ENCODE peak calls at places on chromosomes 7 and 10, in ten cellular contexts. K is fibroblast of the aortic adventitia, G is transverse colon, U is tibial artery, N is HCT116, R is esophagus muscularis mucosa, A is adrenal gland, T is HepG2, J is fibroblast of lung, V is body of pancreas. X is an unnamed sample.

GRCh38 chr10:69657866-69658265 is 27.8 kb downstream of the FAM241B start:
- DNase-seq in K (no peak), G (no peak), U (no peak), N (no peak), R (no peak), A (no peak), T (no peak), J (no peak), V (no peak), X (no peak)

GRCh38 chr10:59651902-59652301 is 57.7 kb downstream of the SLC16A9 start:
- DNase-seq in K (no peak), G (no peak), U (no peak), N (no peak), R (no peak), A (no peak), T (no peak), J (no peak), V (no peak), X (no peak)

GRCh38 chr7:21426286-21426957 is 1.5 kb upstream of the SP4 start:
- DNase-seq in K (peak; percentile 2), G (no peak), U (no peak), N (no peak), R (no peak), A (no peak), T (peak; percentile 1), J (no peak), V (no peak), X (peak; percentile 1)

GRCh38 chr10:132314336-132314735 is 6.6 kb upstream of the STK32C start:
- DNase-seq in K (no peak), G (no peak), U (no peak), N (no peak), R (no peak), A (no peak), T (no peak), J (no peak), V (no peak), X (no peak)

GRCh38 chr7:5689716-5690115 is 91.7 kb downstream of the RNF216 start:
- DNase-seq in K (no peak), G (no peak), U (no peak), N (no peak), R (no peak), A (no peak), T (no peak), J (peak; percentile 29), V (no peak), X (peak; percentile 42)

GRCh38 chr10:113087082-113088029 is 137.3 kb downstream of the TCF7L2 start:
- DNase-seq in K (peak; percentile 100), G (peak; percentile 80), U (peak; percentile 80), N (peak; percentile 100), R (no peak), A (peak; percentile 65), T (peak; percentile 96), J (peak; percentile 100), V (peak; percentile 75), X (peak; percentile 99)

GRCh38 chr7:137903382-137904169 is 56.8 kb upstream of the DGKI start:
- DNase-seq in K (peak; percentile 86), G (peak; percentile 62), U (peak; percentile 51), N (peak; percentile 57), R (no peak), A (peak; percentile 77), T (peak; percentile 70), J (peak; percentile 65), V (peak; percentile 72), X (peak; percentile 83)

GRCh38 chr7:106604303-106604918 is 56.5 kb downstream of the CCDC71L start:
- DNase-seq in K (no peak), G (no peak), U (no peak), N (no peak), R (no peak), A (no peak), T (no peak), J (no peak), V (no peak), X (peak; percentile 33)

GRCh38 chr10:123149162-123149567 is 1.2 kb downstream of the HMX2 start:
- DNase-seq in K (no peak), G (no peak), U (no peak), N (no peak), R (no peak), A (no peak), T (no peak), J (no peak), V (no peak), X (no peak)

GRCh38 chr10:123149568-123150228 is 1.8 kb downstream of the HMX2 start:
- DNase-seq in K (no peak), G (no peak), U (no peak), N (no peak), R (no peak), A (no peak), T (no peak), J (peak; percentile 45), V (no peak), X (peak; percentile 37)

GRCh38 chr10:123148414-123149161 is 652 bp downstream of the HMX2 start:
- DNase-seq in K (no peak), G (no peak), U (no peak), N (no peak), R (peak; percentile 42), A (no peak), T (no peak), J (no peak), V (no peak), X (no peak)

GRCh38 chr10:123150986-123151738 is 3.0 kb upstream of the BUB3 start:
- DNase-seq in K (no peak), G (no peak), U (no peak), N (no peak), R (peak; percentile 90), A (no peak), T (no peak), J (peak; percentile 19), V (no peak), X (no peak)

DNA sequence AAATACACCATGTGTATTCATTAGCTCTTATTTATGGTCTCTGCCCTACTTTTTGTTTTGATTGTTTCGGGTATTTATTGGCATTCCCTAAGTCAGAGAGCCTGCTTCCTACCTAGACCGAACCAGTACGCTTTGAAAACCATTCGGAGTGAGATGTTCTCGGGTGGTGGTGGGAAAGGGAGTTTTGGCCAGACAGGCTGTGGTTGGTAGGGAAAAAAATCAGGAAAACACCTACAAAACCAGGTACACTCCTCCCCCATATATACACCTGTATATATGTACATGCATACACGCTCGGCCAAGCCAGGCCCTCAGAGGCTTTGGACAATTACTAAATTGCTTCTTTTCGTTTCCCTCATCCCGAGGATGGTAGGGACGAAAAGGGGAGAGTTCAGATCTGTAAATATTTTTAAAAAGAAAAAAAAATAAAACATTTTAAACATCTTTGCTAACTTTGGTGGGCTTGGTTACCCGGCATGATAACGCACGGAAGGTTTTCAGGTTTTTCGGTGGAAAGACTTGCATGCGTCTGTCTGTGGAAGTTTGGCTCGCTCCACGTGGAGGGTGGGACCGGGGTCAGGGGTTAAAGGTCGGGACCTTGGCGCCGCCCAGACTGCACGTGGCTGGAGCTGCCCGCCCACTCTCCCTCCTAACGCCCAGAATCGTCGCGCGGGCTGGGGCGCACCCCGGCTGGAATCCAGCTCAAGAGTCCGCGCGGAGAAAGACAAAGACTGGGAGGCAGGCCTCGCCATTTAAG is 2.5 kb downstream of the HMX2 start:
- DNase-seq in K (no peak), G (no peak), U (no peak), N (no peak), R (no peak), A (no peak), T (no peak), J (no peak), V (no peak), X (no peak)
- H3K4me3 ChIP-seq in K (peak overlapping the region; percentile 54), G (peak overlapping the region; percentile 47), U (peak overlapping the region; percentile 47), N (no peak overlapping the region), R (peak overlapping the region; percentile 56), A (no peak overlapping the region), T (no peak overlapping the region), J (no peak overlapping the region), V (no peak overlapping the region), X (peak overlapping the region; percentile 48)

GRCh38 chr10:30270247-30270646 is 78.8 kb downstream of the MTPAP start:
- DNase-seq in K (peak; percentile 28), G (no peak), U (no peak), N (no peak), R (no peak), A (no peak), T (no peak), J (no peak), V (no peak), X (peak; percentile 9)
- TF ChIP-seq CTCF in K (peak; percentile 28), G (no peak), U (no peak), N (no peak), R (peak; percentile 15), A (no peak), T (no peak), J (peak; percentile 18), V (no peak), X (peak; percentile 21)

GRCh38 chr7:151645311-151645710 is 125.6 kb upstream of the RHEB start:
- DNase-seq in K (no peak), G (no peak), U (no peak), N (no peak), R (no peak), A (no peak), T (no peak), J (no peak), V (no peak), X (no peak)

GRCh38 chr7:151648429-151648828 is 128.7 kb upstream of the RHEB start:
- DNase-seq in K (no peak), G (no peak), U (no peak), N (no peak), R (no peak), A (no peak), T (no peak), J (no peak), V (no peak), X (no peak)

GRCh38 chr7:151647006-151647405 is 127.3 kb upstream of the RHEB start:
- DNase-seq in K (no peak), G (no peak), U (no peak), N (no peak), R (no peak), A (no peak), T (no peak), J (no peak), V (no peak), X (no peak)

GRCh38 chr7:151647874-151648273 is 128.2 kb upstream of the RHEB start:
- DNase-seq in K (no peak), G (no peak), U (no peak), N (no peak), R (no peak), A (no peak), T (no peak), J (no peak), V (no peak), X (no peak)

DNA sequence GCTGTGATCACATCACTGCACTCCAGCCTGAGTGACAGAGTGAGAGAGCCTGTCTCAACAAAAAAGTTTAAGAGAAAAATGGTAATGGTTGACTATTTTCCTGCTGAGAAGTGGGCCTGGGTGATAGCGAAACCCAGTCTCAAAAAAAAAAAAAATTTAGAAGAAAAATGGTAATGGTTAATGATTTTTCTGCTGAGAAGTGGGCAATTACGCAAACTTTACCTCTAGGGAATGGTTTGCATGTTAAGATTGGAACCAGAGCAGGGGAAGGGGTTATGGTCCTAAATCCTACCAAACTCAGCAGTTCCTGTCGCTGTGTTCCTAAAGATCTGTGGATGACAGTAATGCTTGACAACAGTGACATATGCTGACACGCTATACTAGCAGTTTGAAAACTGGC is 130.5 kb upstream of the RHEB start:
- DNase-seq in K (no peak), G (no peak), U (no peak), N (no peak), R (no peak), A (no peak), T (no peak), J (no peak), V (no peak), X (no peak)
- H3K4me3 ChIP-seq in K (no peak overlapping the region), G (no peak overlapping the region), U (no peak overlapping the region), N (no peak overlapping the region), R (no peak overlapping the region), A (no peak overlapping the region), T (no peak overlapping the region), J (no peak overlapping the region), V (no peak overlapping the region), X (no peak overlapping the region)

GRCh38 chr10:124744047-124744687 is at the start of gene FAM53B:
- DNase-seq in K (peak; percentile 60), G (peak; percentile 88), U (peak; percentile 79), N (peak; percentile 56), R (peak; percentile 91), A (peak; percentile 82), T (no peak), J (peak; percentile 79), V (peak; percentile 84), X (peak; percentile 76)
- TF ChIP-seq CTCF in K (peak; percentile 9), G (no peak), U (peak; percentile 78), N (no peak), R (peak; percentile 34), A (peak; percentile 83), T (no peak), J (no peak), V (no peak), X (no peak)

X was measured in fibroblast of villous mesenchyme.